ENCODE peak calls at places on chromosomes 11 and 22, in six cellular contexts. One of them, this sample, is unnamed.

GRCh38 chr22:36921309-36922096 is 8.1 kb downstream of the CSF2RB start:
- DNase-seq in left kidney: peak; percentile 46
- DNase-seq in EL: no peak
- DNase-seq in coronary artery: no peak
- DNase-seq in ovary: no peak
- DNase-seq in GM12865: peak; percentile 79
- DNase-seq in this sample: peak; percentile 63

GRCh38 chr11:70494559-70495350 is 96.4 kb downstream of the CTTN start:
- DNase-seq in left kidney: no peak
- DNase-seq in EL: no peak
- DNase-seq in coronary artery: no peak
- DNase-seq in ovary: no peak
- DNase-seq in GM12865: no peak
- DNase-seq in this sample: no peak

GRCh38 chr22:48897959-48898358 is 929.7 kb downstream of the BRD1 start:
- DNase-seq in left kidney: no peak
- DNase-seq in EL: no peak
- DNase-seq in coronary artery: peak; percentile 65
- DNase-seq in ovary: no peak
- DNase-seq in GM12865: no peak
- DNase-seq in this sample: no peak

GRCh38 chr11:72771507-72771906 is 19.3 kb upstream of the ARAP1 start:
- DNase-seq in left kidney: no peak
- DNase-seq in EL: peak; percentile 74
- DNase-seq in coronary artery: no peak
- DNase-seq in ovary: no peak
- DNase-seq in GM12865: no peak
- DNase-seq in this sample: no peak

GRCh38 chr11:105177658-105178057 is 38.1 kb upstream of the CARD18 start:
- DNase-seq in left kidney: no peak
- DNase-seq in EL: peak; percentile 81
- DNase-seq in coronary artery: no peak
- DNase-seq in ovary: no peak
- DNase-seq in GM12865: no peak
- DNase-seq in this sample: no peak

GRCh38 chr11:88544656-88545280 is 207.2 kb upstream of the CTSC start:
- DNase-seq in left kidney: no peak
- DNase-seq in EL: no peak
- DNase-seq in coronary artery: no peak
- DNase-seq in ovary: no peak
- DNase-seq in GM12865: no peak
- DNase-seq in this sample: no peak

GRCh38 chr11:103927535-103927934 is 108.9 kb upstream of the DDI1 start:
- DNase-seq in left kidney: peak; percentile 24
- DNase-seq in EL: peak; percentile 6
- DNase-seq in coronary artery: no peak
- DNase-seq in ovary: no peak
- DNase-seq in GM12865: peak; percentile 65
- DNase-seq in this sample: no peak

GRCh38 chr22:44309137-44309536 is 3.6 kb downstream of the SHISAL1 start:
- DNase-seq in left kidney: no peak
- DNase-seq in EL: peak; percentile 97
- DNase-seq in coronary artery: no peak
- DNase-seq in ovary: no peak
- DNase-seq in GM12865: peak; percentile 9
- DNase-seq in this sample: no peak

GRCh38 chr11:59025097-59025496 is 61.0 kb upstream of the GLYATL1B start:
- DNase-seq in left kidney: no peak
- DNase-seq in EL: no peak
- DNase-seq in coronary artery: no peak
- DNase-seq in ovary: no peak
- DNase-seq in GM12865: no peak
- DNase-seq in this sample: no peak

GRCh38 chr11:18704045-18704645 is 5.6 kb downstream of the TMEM86A start:
- DNase-seq in left kidney: no peak
- DNase-seq in EL: no peak
- DNase-seq in coronary artery: no peak
- DNase-seq in ovary: no peak
- DNase-seq in GM12865: no peak
- DNase-seq in this sample: no peak

GRCh38 chr22:50102946-50103345 is 13.1 kb downstream of the MOV10L1 start:
- DNase-seq in left kidney: peak; percentile 54
- DNase-seq in EL: no peak
- DNase-seq in coronary artery: no peak
- DNase-seq in ovary: no peak
- DNase-seq in GM12865: peak; percentile 41
- DNase-seq in this sample: no peak

GRCh38 chr11:121932646-121933185 is 183.3 kb downstream of the BLID start:
- DNase-seq in left kidney: no peak
- DNase-seq in EL: peak; percentile 84
- DNase-seq in coronary artery: no peak
- DNase-seq in ovary: no peak
- DNase-seq in GM12865: no peak
- DNase-seq in this sample: no peak

GRCh38 chr22:30185129-30185528 is 61.4 kb downstream of the LIF start:
- DNase-seq in left kidney: no peak
- DNase-seq in EL: no peak
- DNase-seq in coronary artery: no peak
- DNase-seq in ovary: no peak
- DNase-seq in GM12865: no peak
- DNase-seq in this sample: no peak

GRCh38 chr11:121613724-121614123 is 161.0 kb upstream of the SORL1-AS1 start:
- DNase-seq in left kidney: no peak
- DNase-seq in EL: no peak
- DNase-seq in coronary artery: no peak
- DNase-seq in ovary: no peak
- DNase-seq in GM12865: no peak
- DNase-seq in this sample: no peak

GRCh38 chr22:19820880-19821522 is 33.7 kb downstream of the GNB1L start:
- DNase-seq in left kidney: no peak
- DNase-seq in EL: no peak
- DNase-seq in coronary artery: peak; percentile 63
- DNase-seq in ovary: peak; percentile 10
- DNase-seq in GM12865: no peak
- DNase-seq in this sample: peak; percentile 70

GRCh38 chr11:66685276-66686099 is 7.8 kb upstream of the RBM4B start:
- DNase-seq in left kidney: peak; percentile 14
- DNase-seq in EL: no peak
- DNase-seq in coronary artery: no peak
- DNase-seq in ovary: no peak
- DNase-seq in GM12865: no peak
- DNase-seq in this sample: no peak

GRCh38 chr11:95255523-95256165 is 24.6 kb upstream of the SESN3 start:
- DNase-seq in left kidney: peak; percentile 9
- DNase-seq in EL: no peak
- DNase-seq in coronary artery: no peak
- DNase-seq in ovary: no peak
- DNase-seq in GM12865: no peak
- DNase-seq in this sample: no peak

GRCh38 chr11:105368711-105369110 is 229.1 kb upstream of the CARD18 start:
- DNase-seq in left kidney: peak; percentile 57
- DNase-seq in EL: no peak
- DNase-seq in coronary artery: no peak
- DNase-seq in ovary: no peak
- DNase-seq in GM12865: no peak
- DNase-seq in this sample: no peak

GRCh38 chr11:15884792-15885540 is 471.4 kb downstream of the SOX6 start:
- DNase-seq in left kidney: peak; percentile 59
- DNase-seq in EL: no peak
- DNase-seq in coronary artery: no peak
- DNase-seq in ovary: no peak
- DNase-seq in GM12865: no peak
- DNase-seq in this sample: no peak

GRCh38 chr22:25062378-25063095 is 110.0 kb downstream of the KIAA1671 start:
- DNase-seq in left kidney: no peak
- DNase-seq in EL: no peak
- DNase-seq in coronary artery: no peak
- DNase-seq in ovary: no peak
- DNase-seq in GM12865: no peak
- DNase-seq in this sample: no peak

GRCh38 chr11:102581091-102581490 is 44.0 kb downstream of the MMP20 start:
- DNase-seq in left kidney: peak; percentile 60
- DNase-seq in EL: no peak
- DNase-seq in coronary artery: no peak
- DNase-seq in ovary: no peak
- DNase-seq in GM12865: no peak
- DNase-seq in this sample: no peak

GRCh38 chr11:101323997-101324396 is 194.4 kb upstream of the PGR start:
- DNase-seq in left kidney: no peak
- DNase-seq in EL: no peak
- DNase-seq in coronary artery: no peak
- DNase-seq in ovary: no peak
- DNase-seq in GM12865: peak; percentile 9
- DNase-seq in this sample: no peak

GRCh38 chr22:39915295-39915726 is 14.4 kb downstream of the GRAP2 start:
- DNase-seq in left kidney: no peak
- DNase-seq in EL: no peak
- DNase-seq in coronary artery: no peak
- DNase-seq in ovary: no peak
- DNase-seq in GM12865: no peak
- DNase-seq in this sample: no peak

GRCh38 chr11:7545611-7546010 is 31.8 kb downstream of the PPFIBP2 start:
- DNase-seq in left kidney: no peak
- DNase-seq in EL: no peak
- DNase-seq in coronary artery: peak; percentile 55
- DNase-seq in ovary: no peak
- DNase-seq in GM12865: no peak
- DNase-seq in this sample: no peak

This sample was measured in upper lobe of left lung.